ENCODE peak calls at places on chromosomes 7 and 10, in eight cellular contexts. D, A, O, B, F, T, I and M are unnamed samples.

GRCh38 chr7:156616269-156617202 is 24.0 kb upstream of the RNF32 start:
- DNase-seq in D (no peak), A (no peak), O (no peak), B (no peak), F (peak; percentile 30), T (peak; percentile 33), I (no peak), M (no peak)

GRCh38 chr7:148588168-148588890 is 2.2 kb upstream of the C7orf33 start:
- DNase-seq in D (no peak), A (no peak), O (no peak), B (peak; percentile 55), F (no peak), T (no peak), I (no peak), M (no peak)

GRCh38 chr10:70714245-70714644 is 41.9 kb downstream of the ADAMTS14 start:
- DNase-seq in D (no peak), A (peak; percentile 12), O (no peak), B (no peak), F (no peak), T (no peak), I (no peak), M (no peak)

GRCh38 chr7:140586517-140586916 is 54.1 kb downstream of the DENND2A start:
- DNase-seq in D (no peak), A (no peak), O (no peak), B (no peak), F (no peak), T (no peak), I (no peak), M (peak; percentile 6)

GRCh38 chr10:59126277-59126676 is 50.2 kb upstream of the PHYHIPL start:
- DNase-seq in D (no peak), A (no peak), O (no peak), B (no peak), F (no peak), T (no peak), I (no peak), M (no peak)

GRCh38 chr7:155459867-155460461 is 2.0 kb downstream of the EN2 start:
- DNase-seq in D (no peak), A (no peak), O (no peak), B (no peak), F (no peak), T (no peak), I (no peak), M (peak; percentile 29)

GRCh38 chr10:119663866-119664698 is 12.9 kb downstream of the BAG3 start:
- DNase-seq in D (no peak), A (no peak), O (no peak), B (peak; percentile 69), F (no peak), T (peak; percentile 62), I (no peak), M (no peak)

GRCh38 chr10:55746002-55746401 is 615.1 kb downstream of the ZWINT start:
- DNase-seq in D (no peak), A (no peak), O (no peak), B (no peak), F (no peak), T (no peak), I (no peak), M (no peak)

GRCh38 chr7:47819054-47819920 is 129.0 kb downstream of the PKD1L1 start:
- DNase-seq in D (no peak), A (peak; percentile 53), O (peak; percentile 46), B (peak; percentile 49), F (peak; percentile 82), T (peak; percentile 83), I (peak; percentile 74), M (no peak)

GRCh38 chr10:86367339-86367951 is 850 bp upstream of the GRID1 start:
- DNase-seq in D (no peak), A (no peak), O (no peak), B (peak; percentile 26), F (no peak), T (peak; percentile 39), I (no peak), M (no peak)

GRCh38 chr7:158759749-158760444 is 55.3 kb upstream of the NCAPG2 start:
- DNase-seq in D (no peak), A (no peak), O (no peak), B (no peak), F (no peak), T (no peak), I (no peak), M (no peak)
- H3K36me3 ChIP-seq in D (peaks cover 28% of the 10 kb centered on the region), A (peaks cover 18% of the 10 kb centered on the region), O (peaks cover 32% of the 10 kb centered on the region), B (no peaks in the 10 kb centered on the region), F (no peaks in the 10 kb centered on the region), T (peaks cover 56% of the 10 kb centered on the region), I (peaks cover 98% of the 10 kb centered on the region), M (peaks cover 100% of the 10 kb centered on the region)

GRCh38 chr10:31362023-31362641 is 43.1 kb downstream of the ZEB1 start:
- DNase-seq in D (no peak), A (no peak), O (no peak), B (no peak), F (no peak), T (no peak), I (no peak), M (peak; percentile 51)

GRCh38 chr10:31353574-31353973 is 34.6 kb downstream of the ZEB1 start:
- DNase-seq in D (peak; percentile 50), A (peak; percentile 98), O (peak; percentile 92), B (no peak), F (peak; percentile 16), T (peak; percentile 87), I (no peak), M (no peak)

GRCh38 chr10:31359979-31360378 is 41.0 kb downstream of the ZEB1 start:
- DNase-seq in D (no peak), A (no peak), O (no peak), B (no peak), F (no peak), T (peak; percentile 40), I (no peak), M (no peak)

DNA sequence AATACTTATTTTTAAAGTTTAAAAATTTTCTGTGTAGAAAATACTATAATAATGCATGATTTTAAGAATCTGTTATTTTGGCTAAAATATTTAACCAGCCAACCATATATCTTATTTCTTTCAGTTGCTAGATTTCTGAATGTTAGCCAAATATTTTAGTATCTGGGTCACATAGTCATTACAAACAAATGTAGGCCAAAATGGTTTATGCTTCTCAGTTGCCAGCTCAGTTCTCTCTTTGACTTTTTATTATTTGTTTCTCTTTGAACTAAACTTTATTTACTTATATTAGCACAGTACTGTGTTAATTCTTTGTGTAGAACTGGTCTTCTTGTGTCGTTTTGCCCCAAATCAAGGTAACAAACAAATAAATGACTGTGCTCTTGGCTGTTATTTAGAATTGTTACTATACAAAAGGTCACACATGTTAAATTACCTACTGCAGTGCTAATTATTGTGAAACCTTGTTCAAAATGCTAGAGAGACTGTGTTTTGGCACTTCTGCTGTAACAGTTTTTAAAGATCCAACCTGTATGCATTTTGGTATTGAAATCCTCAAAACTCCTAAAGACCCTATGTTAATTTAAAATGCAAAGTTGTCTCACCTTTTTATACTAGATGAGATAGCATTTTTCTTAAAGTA is 39.8 kb downstream of the ZEB1 start:
- DNase-seq in D (no peak), A (no peak), O (no peak), B (no peak), F (no peak), T (peak; percentile 73), I (no peak), M (no peak)
- H3K36me3 ChIP-seq in D (no peaks in the 10 kb centered on the region), A (no peaks in the 10 kb centered on the region), O (no peaks in the 10 kb centered on the region), B (no peaks in the 10 kb centered on the region), F (no peaks in the 10 kb centered on the region), T (no peaks in the 10 kb centered on the region), I (peaks cover 6% of the 10 kb centered on the region), M (no peaks in the 10 kb centered on the region)

DNA sequence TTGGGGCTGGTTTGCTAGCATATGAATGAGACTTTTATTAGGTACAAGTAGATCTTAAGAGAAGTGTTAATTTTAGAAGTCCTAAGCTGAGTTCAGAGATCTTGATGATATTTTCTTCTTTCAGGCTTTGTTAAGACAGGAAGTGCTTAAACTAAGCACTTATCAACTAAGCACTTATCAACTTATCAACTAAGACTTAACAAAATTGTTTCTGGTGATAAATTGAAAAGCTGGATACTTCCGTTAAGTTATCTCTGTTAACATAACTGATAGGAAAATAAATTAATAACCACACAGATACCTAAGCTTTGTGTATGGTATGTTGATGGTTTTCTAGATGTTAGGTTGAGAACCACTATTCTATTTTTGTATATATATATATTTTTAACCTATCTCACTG is 113.7 kb downstream of the PHTF2 start:
- DNase-seq in D (no peak), A (no peak), O (no peak), B (no peak), F (no peak), T (no peak), I (no peak), M (no peak)
- H3K36me3 ChIP-seq in D (no peaks in the 10 kb centered on the region), A (no peaks in the 10 kb centered on the region), O (no peaks in the 10 kb centered on the region), B (peaks cover 22% of the 10 kb centered on the region), F (no peaks in the 10 kb centered on the region), T (no peaks in the 10 kb centered on the region), I (peaks cover 21% of the 10 kb centered on the region), M (peaks cover 24% of the 10 kb centered on the region)

GRCh38 chr10:818526-819220 is 112.8 kb downstream of the LARP4B start:
- DNase-seq in D (no peak), A (no peak), O (no peak), B (no peak), F (no peak), T (no peak), I (no peak), M (no peak)
- H3K36me3 ChIP-seq in D (peaks cover 52% of the 10 kb centered on the region), A (peaks cover 54% of the 10 kb centered on the region), O (peaks cover 42% of the 10 kb centered on the region), B (peaks cover 8% of the 10 kb centered on the region), F (peaks cover 31% of the 10 kb centered on the region), T (peaks cover 54% of the 10 kb centered on the region), I (peaks cover 98% of the 10 kb centered on the region), M (no peaks in the 10 kb centered on the region)

GRCh38 chr7:54330216-54330800 is 211.9 kb upstream of the VSTM2A start:
- DNase-seq in D (no peak), A (no peak), O (no peak), B (no peak), F (no peak), T (no peak), I (no peak), M (no peak)
- H3K36me3 ChIP-seq in D (no peaks in the 10 kb centered on the region), A (no peaks in the 10 kb centered on the region), O (no peaks in the 10 kb centered on the region), B (no peaks in the 10 kb centered on the region), F (no peaks in the 10 kb centered on the region), T (no peaks in the 10 kb centered on the region), I (no peaks in the 10 kb centered on the region), M (no peaks in the 10 kb centered on the region)

GRCh38 chr7:151482883-151483699 is 36.6 kb downstream of the RHEB start:
- DNase-seq in D (no peak), A (no peak), O (peak; percentile 27), B (no peak), F (no peak), T (no peak), I (no peak), M (no peak)
- H3K36me3 ChIP-seq in D (peaks cover 13% of the 10 kb centered on the region), A (peaks cover 6% of the 10 kb centered on the region), O (peaks cover 17% of the 10 kb centered on the region), B (peaks cover 71% of the 10 kb centered on the region), F (peaks cover 2% of the 10 kb centered on the region), T (peaks cover 20% of the 10 kb centered on the region), I (peaks cover 82% of the 10 kb centered on the region), M (peaks cover 87% of the 10 kb centered on the region)

GRCh38 chr10:79349766-79350406 is 2.6 kb downstream of the PPIF start:
- DNase-seq in D (no peak), A (peak; percentile 72), O (peak; percentile 50), B (no peak), F (no peak), T (no peak), I (no peak), M (peak; percentile 82)
- H3K36me3 ChIP-seq in D (peaks cover 46% of the 10 kb centered on the region), A (peaks cover 34% of the 10 kb centered on the region), O (peaks cover 37% of the 10 kb centered on the region), B (peaks cover 67% of the 10 kb centered on the region), F (peaks cover 22% of the 10 kb centered on the region), T (peaks cover 55% of the 10 kb centered on the region), I (peaks cover 57% of the 10 kb centered on the region), M (peaks cover 61% of the 10 kb centered on the region)

GRCh38 chr7:41579961-41580935 is 122.6 kb downstream of the INHBA start:
- DNase-seq in D (peak; percentile 17), A (peak; percentile 45), O (peak; percentile 51), B (no peak), F (no peak), T (peak; percentile 89), I (no peak), M (no peak)
- H3K36me3 ChIP-seq in D (no peaks in the 10 kb centered on the region), A (no peaks in the 10 kb centered on the region), O (no peaks in the 10 kb centered on the region), B (no peaks in the 10 kb centered on the region), F (no peaks in the 10 kb centered on the region), T (no peaks in the 10 kb centered on the region), I (no peaks in the 10 kb centered on the region), M (no peaks in the 10 kb centered on the region)

GRCh38 chr7:137885623-137886022 is 38.8 kb upstream of the DGKI start:
- DNase-seq in D (no peak), A (peak; percentile 78), O (peak; percentile 81), B (no peak), F (no peak), T (no peak), I (no peak), M (no peak)
- H3K36me3 ChIP-seq in D (peaks cover 5% of the 10 kb centered on the region), A (peaks cover 11% of the 10 kb centered on the region), O (no peaks in the 10 kb centered on the region), B (peaks cover 10% of the 10 kb centered on the region), F (peaks cover 9% of the 10 kb centered on the region), T (peaks cover 61% of the 10 kb centered on the region), I (peaks cover 65% of the 10 kb centered on the region), M (peaks cover 50% of the 10 kb centered on the region)